ENCODE peak calls at places on chromosomes 11 and 22, in six cellular contexts. I is breast epithelium, K is adrenal gland, O is neuronal stem cell, F is upper lobe of right lung, A is PC-3. V is an unnamed sample. For H3K4me1, the result is how much of the 10 kb centered on the place peaks cover.

GRCh38 chr11:57649826-57650738 is at the start of gene YPEL4:
- DNase-seq in I (peak), K (peak), O (no peak), F (no peak), A (peak), V (peak)

GRCh38 chr11:62500066-62501035 is 46.3 kb downstream of the AHNAK start:
- DNase-seq in I (peak), K (no peak), O (no peak), F (no peak), A (peak), V (no peak)

GRCh38 chr11:111612211-111612610 is 10.0 kb downstream of the SIK2 start:
- DNase-seq in I (no peak), K (no peak), O (no peak), F (no peak), A (no peak), V (no peak)

GRCh38 chr11:1870326-1870696 is 17.4 kb downstream of the LSP1 start:
- DNase-seq in I (no peak), K (no peak), O (no peak), F (peak), A (no peak), V (peak)

GRCh38 chr22:46791201-46791731 is 28.8 kb downstream of the TBC1D22A start:
- DNase-seq in I (peak), K (peak), O (no peak), F (no peak), A (no peak), V (no peak)

GRCh38 chr11:126123686-126124085 is 61.0 kb upstream of the CDON start:
- DNase-seq in I (no peak), K (no peak), O (no peak), F (no peak), A (peak), V (no peak)

GRCh38 chr22:45090364-45090960 is 73.3 kb upstream of the NUP50 start:
- DNase-seq in I (no peak), K (no peak), O (peak), F (no peak), A (peak), V (no peak)

GRCh38 chr11:15707971-15708370 is 593.2 kb downstream of the INSC start:
- DNase-seq in I (peak), K (no peak), O (no peak), F (no peak), A (peak), V (peak)

GRCh38 chr11:73866586-73866996 is 10.1 kb downstream of the COA4 start:
- DNase-seq in I (no peak), K (peak), O (no peak), F (no peak), A (peak), V (no peak)

GRCh38 chr22:48901324-48901723 is 926.3 kb downstream of the BRD1 start:
- DNase-seq in I (no peak), K (no peak), O (no peak), F (peak), A (no peak), V (no peak)

GRCh38 chr11:63915961-63916836 is 765 bp downstream of the RCOR2 start:
- DNase-seq in I (no peak), K (peak), O (no peak), F (no peak), A (peak), V (peak)

GRCh38 chr11:36558511-36559413 is 9.0 kb upstream of the RAG1 start:
- DNase-seq in I (no peak), K (no peak), O (no peak), F (no peak), A (no peak), V (no peak)

GRCh38 chr11:35015621-35016387 is 99.4 kb downstream of the PDHX start:
- DNase-seq in I (no peak), K (no peak), O (no peak), F (no peak), A (no peak), V (no peak)

GRCh38 chr11:96388891-96389603 is 665 bp downstream of the CCDC82 start:
- DNase-seq in I (peak), K (no peak), O (no peak), F (no peak), A (no peak), V (no peak)

GRCh38 chr11:13137778-13138400 is 128.8 kb downstream of the RASSF10 start:
- DNase-seq in I (no peak), K (no peak), O (no peak), F (no peak), A (peak), V (no peak)

GRCh38 chr22:47593291-47593690 is 830.8 kb downstream of the TBC1D22A start:
- DNase-seq in I (no peak), K (no peak), O (no peak), F (peak), A (no peak), V (no peak)

GRCh38 chr11:28618426-28618825 is 510.2 kb downstream of the METTL15 start:
- DNase-seq in I (no peak), K (no peak), O (no peak), F (no peak), A (peak), V (no peak)

GRCh38 chr11:95585071-95585751 is 204.4 kb downstream of the FAM76B start:
- DNase-seq in I (no peak), K (no peak), O (no peak), F (no peak), A (no peak), V (no peak)

GRCh38 chr11:83092488-83093384 is 21.0 kb upstream of the RAB30 start:
- DNase-seq in I (peak), K (peak), O (no peak), F (no peak), A (peak), V (no peak)

GRCh38 chr11:5556596-5557188 is 8.4 kb upstream of the OR52H1 start:
- DNase-seq in I (no peak), K (no peak), O (no peak), F (no peak), A (no peak), V (no peak)

GRCh38 chr11:8100151-8100550 is 19.1 kb downstream of the TUB start:
- DNase-seq in I (no peak), K (no peak), O (no peak), F (no peak), A (no peak), V (no peak)

GRCh38 chr11:108929241-108929640 is 264.4 kb downstream of the DDX10 start:
- DNase-seq in I (no peak), K (no peak), O (no peak), F (no peak), A (peak), V (no peak)

GRCh38 chr11:58813693-58814092 is 30.8 kb downstream of the GLYATL2 start:
- DNase-seq in I (no peak), K (no peak), O (no peak), F (no peak), A (peak), V (no peak)

GRCh38 chr11:116576523-116576922 is 196.3 kb downstream of the BUD13 start:
- DNase-seq in I (no peak), K (no peak), O (no peak), F (no peak), A (peak), V (no peak)

GRCh38 chr11:14112721-14113120 is 150.2 kb downstream of the SPON1 start:
- DNase-seq in I (no peak), K (no peak), O (no peak), F (no peak), A (no peak), V (no peak)

GRCh38 chr11:10092426-10092825 is 201.6 kb downstream of the SBF2 start:
- DNase-seq in I (no peak), K (no peak), O (no peak), F (no peak), A (no peak), V (no peak)

GRCh38 chr11:7143908-7144307 is 55.1 kb downstream of the RBMXL2 start:
- DNase-seq in I (no peak), K (no peak), O (peak), F (no peak), A (peak), V (no peak)

GRCh38 chr22:28711820-28712777 is 29.5 kb downstream of the CHEK2 start:
- DNase-seq in I (no peak), K (peak), O (no peak), F (no peak), A (peak), V (no peak)

GRCh38 chr22:48705159-48705916 is 1122.3 kb downstream of the BRD1 start:
- DNase-seq in I (no peak), K (no peak), O (no peak), F (peak), A (no peak), V (no peak)

DNA sequence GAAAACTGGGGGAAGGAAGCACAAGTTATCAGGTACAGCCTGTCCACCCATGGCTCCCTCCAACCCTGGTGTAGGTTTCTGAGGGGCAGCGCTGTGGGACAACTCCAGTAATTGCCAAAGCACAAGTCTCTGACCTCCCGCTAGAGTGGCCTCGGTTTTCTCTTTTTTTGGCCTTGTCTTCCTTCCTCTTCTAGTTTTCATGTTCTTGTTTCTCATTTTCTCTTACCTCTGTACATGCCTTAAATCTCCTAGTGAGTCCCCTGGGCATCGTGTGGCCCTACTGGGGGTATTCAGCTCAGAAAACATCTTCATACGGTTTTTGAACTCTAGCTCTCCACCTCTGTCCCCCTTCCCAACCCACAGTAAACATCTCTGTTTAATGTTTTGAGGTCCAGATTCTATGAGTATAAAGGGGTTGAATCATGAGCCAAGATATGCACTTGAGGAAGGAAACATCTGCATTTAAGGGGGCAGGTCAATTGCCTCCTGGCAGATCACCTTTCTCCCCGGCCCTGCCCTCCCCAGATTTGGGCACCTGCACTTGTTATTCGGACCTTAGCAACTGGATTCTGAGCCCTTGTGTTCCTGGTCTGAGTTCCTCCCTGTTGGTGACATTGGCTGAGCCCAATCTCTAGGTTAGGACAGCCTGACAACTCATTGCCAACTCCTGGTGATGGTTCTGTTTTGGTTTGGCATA is 8.4 kb upstream of the LMO2 start:
- DNase-seq in I (no peak), K (no peak), O (no peak), F (no peak), A (no peak), V (no peak)
- H3K27ac ChIP-seq in I (peak), K (no peak), O (no peak), F (peak), A (no peak), V (no peak)

DNA sequence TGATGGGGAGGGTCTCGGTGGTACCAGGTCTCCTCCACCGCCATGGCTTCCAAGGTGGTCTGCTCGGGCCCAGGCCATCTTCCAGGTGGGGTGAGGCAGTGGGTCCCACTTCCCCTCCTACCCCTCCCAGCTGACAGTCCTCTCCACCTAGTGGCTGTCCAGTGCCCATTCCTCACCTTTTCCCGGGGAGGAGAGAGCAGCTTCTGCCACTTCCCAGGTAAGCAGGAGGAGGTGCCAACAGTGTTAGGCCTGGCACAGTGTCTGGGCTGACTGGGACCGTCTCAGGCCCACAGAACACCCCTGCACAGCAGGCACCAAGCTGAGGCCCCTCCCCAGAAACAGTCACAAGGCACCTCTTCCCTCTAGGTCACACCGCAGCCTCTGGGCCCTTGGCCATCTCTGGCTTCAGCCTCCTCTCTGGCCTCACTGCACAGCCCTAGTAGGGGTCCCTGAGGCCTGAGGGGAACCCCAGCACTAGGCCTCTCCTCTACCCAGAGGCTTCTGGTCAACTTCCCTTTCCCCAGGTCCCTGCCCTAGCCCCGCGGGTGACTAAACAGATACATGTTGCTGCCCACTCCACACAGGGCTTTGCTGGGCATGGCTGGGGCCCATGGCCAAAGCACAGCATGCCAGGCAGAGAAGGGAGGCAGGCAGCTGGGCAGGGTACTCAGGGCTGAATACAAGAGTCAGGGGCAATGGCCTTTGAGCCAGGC is 2.3 kb upstream of the ANKRD13D start:
- DNase-seq in I (no peak), K (peak), O (no peak), F (no peak), A (no peak), V (no peak)
- H3K4me1 ChIP-seq in I (under half), K (under half), O (under half), F (half or more), A (under half), V (under half)

GRCh38 chr11:118606157-118606843 is 1.1 kb upstream of the PHLDB1 start:
- DNase-seq in I (no peak), K (no peak), O (no peak), F (no peak), A (no peak), V (peak)

GRCh38 chr11:118607401-118608267 is at the start of gene PHLDB1:
- DNase-seq in I (no peak), K (peak), O (no peak), F (peak), A (peak), V (peak)

GRCh38 chr11:118608268-118609214 is 1.1 kb downstream of the PHLDB1 start:
- DNase-seq in I (no peak), K (peak), O (no peak), F (peak), A (peak), V (peak)

GRCh38 chr11:118605116-118605867 is 2.1 kb upstream of the PHLDB1 start:
- DNase-seq in I (no peak), K (peak), O (no peak), F (no peak), A (no peak), V (peak)

DNA sequence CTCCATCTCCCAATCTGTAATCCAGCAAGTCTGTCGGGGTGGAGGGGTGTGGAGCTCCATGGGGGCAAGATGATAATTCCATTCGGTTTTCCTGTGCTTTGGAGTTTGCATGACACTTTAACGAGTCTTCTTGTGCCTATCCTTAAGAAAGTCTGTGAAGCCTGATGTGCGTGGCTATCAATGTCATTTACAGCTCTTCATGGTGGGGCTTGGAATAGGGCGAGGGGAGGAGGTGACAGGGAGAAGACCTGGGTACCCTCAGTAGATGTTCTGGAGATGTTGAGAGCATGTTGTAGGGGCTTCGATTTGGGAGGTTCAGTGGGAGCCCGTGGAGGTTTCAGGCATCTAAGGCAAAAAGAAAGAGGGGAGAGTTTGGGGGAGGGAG is 579 bp upstream of the PHLDB1 start:
- DNase-seq in I (no peak), K (no peak), O (no peak), F (no peak), A (no peak), V (no peak)
- H3K27ac ChIP-seq in I (peak), K (no peak), O (no peak), F (peak), A (no peak), V (peak)

GRCh38 chr11:65419773-65420481 is 2.7 kb upstream of the NEAT1 start:
- DNase-seq in I (peak), K (peak), O (no peak), F (peak), A (peak), V (peak)
- H3K4me1 ChIP-seq in I (under half), K (half or more), O (under half), F (under half), A (half or more), V (half or more)

GRCh38 chr11:122091850-122092249 is 24.2 kb downstream of the BLID start:
- DNase-seq in I (no peak), K (no peak), O (no peak), F (no peak), A (peak), V (no peak)
- H3K27ac ChIP-seq in I (no peak), K (no peak), O (no peak), F (no peak), A (no peak), V (no peak)

DNA sequence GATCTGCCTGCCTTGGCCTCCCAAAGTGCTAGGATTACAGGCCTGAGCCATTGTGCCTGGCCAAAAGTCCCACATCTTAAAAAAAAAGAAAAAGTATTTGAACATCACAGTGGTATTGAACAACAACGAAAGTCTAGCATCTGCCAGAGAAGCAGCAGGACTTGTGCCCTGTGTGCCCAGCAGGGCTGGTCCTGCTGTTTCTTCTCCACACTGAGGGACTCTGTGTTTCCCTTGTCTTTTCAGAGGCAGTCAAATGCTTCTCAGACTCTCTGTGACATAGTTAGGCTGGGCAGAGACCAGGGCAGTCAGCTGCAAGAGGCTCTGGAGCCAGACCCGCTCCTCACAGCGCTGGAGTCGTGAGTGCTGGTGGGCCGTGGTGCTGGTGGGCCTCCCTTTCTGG is 56.2 kb downstream of the SBF1 start:
- DNase-seq in I (no peak), K (no peak), O (no peak), F (no peak), A (no peak), V (no peak)
- H3K4me1 ChIP-seq in I (under half), K (under half), O (under half), F (under half), A (under half), V (under half)

GRCh38 chr22:24696551-24697001 is 77.9 kb downstream of the PIWIL3 start:
- DNase-seq in I (no peak), K (no peak), O (no peak), F (no peak), A (no peak), V (no peak)
- H3K27ac ChIP-seq in I (peak), K (no peak), O (no peak), F (peak), A (no peak), V (peak)

GRCh38 chr22:36212896-36213295 is 11.3 kb upstream of the APOL4 start:
- DNase-seq in I (no peak), K (no peak), O (no peak), F (no peak), A (no peak), V (no peak)
- H3K4me1 ChIP-seq in I (under half), K (under half), O (under half), F (under half), A (under half), V (under half)

GRCh38 chr11:123559418-123559817 is 95.0 kb downstream of the SCN3B start:
- DNase-seq in I (no peak), K (no peak), O (no peak), F (no peak), A (no peak), V (no peak)
- H3K27ac ChIP-seq in I (no peak), K (peak), O (no peak), F (peak), A (no peak), V (peak)